ENCODE peak calls at places on chromosomes 16 and 17, in eight cellular contexts. One of them, this sample, is unnamed. For H3K4me1, the result is how much of the 10 kb centered on the place peaks cover.

GRCh38 chr17:29180051-29180787 is at the start of gene MYO18A:
- DNase-seq in CD8-positive, alpha-beta memory T cell: peak
- DNase-seq in lower lobe of right lung: peak
- DNase-seq in aorta: peak
- DNase-seq in transverse colon: peak
- DNase-seq in H9: peak
- DNase-seq in right atrium auricular region: no peak
- DNase-seq in A549: peak
- DNase-seq in this sample: peak

GRCh38 chr16:71421911-71422310 is 19.9 kb downstream of the TLE7 start:
- DNase-seq in CD8-positive, alpha-beta memory T cell: no peak
- DNase-seq in lower lobe of right lung: no peak
- DNase-seq in aorta: no peak
- DNase-seq in transverse colon: peak
- DNase-seq in H9: peak
- DNase-seq in right atrium auricular region: no peak
- DNase-seq in A549: peak
- DNase-seq in this sample: peak

GRCh38 chr16:8798174-8798527 is 512 bp downstream of the PMM2 start:
- DNase-seq in CD8-positive, alpha-beta memory T cell: peak
- DNase-seq in lower lobe of right lung: no peak
- DNase-seq in aorta: no peak
- DNase-seq in transverse colon: no peak
- DNase-seq in H9: no peak
- DNase-seq in right atrium auricular region: no peak
- DNase-seq in A549: no peak
- DNase-seq in this sample: no peak

GRCh38 chr17:77364381-77364911 is 223.7 kb downstream of the SEC14L1 start:
- DNase-seq in CD8-positive, alpha-beta memory T cell: no peak
- DNase-seq in lower lobe of right lung: no peak
- DNase-seq in aorta: peak
- DNase-seq in transverse colon: no peak
- DNase-seq in H9: no peak
- DNase-seq in right atrium auricular region: no peak
- DNase-seq in A549: no peak
- DNase-seq in this sample: peak

GRCh38 chr17:65020284-65020683 is 36.3 kb downstream of the GNA13 start:
- DNase-seq in CD8-positive, alpha-beta memory T cell: no peak
- DNase-seq in lower lobe of right lung: no peak
- DNase-seq in aorta: no peak
- DNase-seq in transverse colon: no peak
- DNase-seq in H9: no peak
- DNase-seq in right atrium auricular region: no peak
- DNase-seq in A549: no peak
- DNase-seq in this sample: no peak

GRCh38 chr16:7183768-7184167 is 148.9 kb upstream of the RBFOX1 start:
- DNase-seq in CD8-positive, alpha-beta memory T cell: no peak
- DNase-seq in lower lobe of right lung: no peak
- DNase-seq in aorta: no peak
- DNase-seq in transverse colon: no peak
- DNase-seq in H9: no peak
- DNase-seq in right atrium auricular region: no peak
- DNase-seq in A549: no peak
- DNase-seq in this sample: no peak

GRCh38 chr16:22006636-22007035 is 1.3 kb upstream of the MOSMO start:
- DNase-seq in CD8-positive, alpha-beta memory T cell: no peak
- DNase-seq in lower lobe of right lung: no peak
- DNase-seq in aorta: no peak
- DNase-seq in transverse colon: no peak
- DNase-seq in H9: no peak
- DNase-seq in right atrium auricular region: no peak
- DNase-seq in A549: no peak
- DNase-seq in this sample: no peak

GRCh38 chr16:3256876-3257465 is 538 bp upstream of the MEFV start:
- DNase-seq in CD8-positive, alpha-beta memory T cell: no peak
- DNase-seq in lower lobe of right lung: no peak
- DNase-seq in aorta: no peak
- DNase-seq in transverse colon: no peak
- DNase-seq in H9: no peak
- DNase-seq in right atrium auricular region: no peak
- DNase-seq in A549: no peak
- DNase-seq in this sample: no peak

GRCh38 chr17:40348562-40349476 is 15.7 kb downstream of the GJD3 start:
- DNase-seq in CD8-positive, alpha-beta memory T cell: no peak
- DNase-seq in lower lobe of right lung: no peak
- DNase-seq in aorta: peak
- DNase-seq in transverse colon: peak
- DNase-seq in H9: no peak
- DNase-seq in right atrium auricular region: no peak
- DNase-seq in A549: no peak
- DNase-seq in this sample: peak

GRCh38 chr16:23256440-23256839 is 45.7 kb upstream of the SCNN1B start:
- DNase-seq in CD8-positive, alpha-beta memory T cell: no peak
- DNase-seq in lower lobe of right lung: no peak
- DNase-seq in aorta: no peak
- DNase-seq in transverse colon: peak
- DNase-seq in H9: no peak
- DNase-seq in right atrium auricular region: no peak
- DNase-seq in A549: no peak
- DNase-seq in this sample: no peak

GRCh38 chr16:57536306-57537193 is at the start of gene CCDC102A:
- DNase-seq in CD8-positive, alpha-beta memory T cell: peak
- DNase-seq in lower lobe of right lung: peak
- DNase-seq in aorta: peak
- DNase-seq in transverse colon: no peak
- DNase-seq in H9: peak
- DNase-seq in right atrium auricular region: peak
- DNase-seq in A549: no peak
- DNase-seq in this sample: no peak

GRCh38 chr17:59508999-59509398 is 56.4 kb upstream of the DHX40 start:
- DNase-seq in CD8-positive, alpha-beta memory T cell: no peak
- DNase-seq in lower lobe of right lung: no peak
- DNase-seq in aorta: no peak
- DNase-seq in transverse colon: no peak
- DNase-seq in H9: peak
- DNase-seq in right atrium auricular region: no peak
- DNase-seq in A549: no peak
- DNase-seq in this sample: no peak

GRCh38 chr16:4313563-4314531 is 2.0 kb upstream of the GLIS2 start:
- DNase-seq in CD8-positive, alpha-beta memory T cell: no peak
- DNase-seq in lower lobe of right lung: peak
- DNase-seq in aorta: no peak
- DNase-seq in transverse colon: peak
- DNase-seq in H9: peak
- DNase-seq in right atrium auricular region: no peak
- DNase-seq in A549: peak
- DNase-seq in this sample: peak

GRCh38 chr16:4316732-4317461 is 1.0 kb downstream of the GLIS2 start:
- DNase-seq in CD8-positive, alpha-beta memory T cell: no peak
- DNase-seq in lower lobe of right lung: peak
- DNase-seq in aorta: peak
- DNase-seq in transverse colon: peak
- DNase-seq in H9: no peak
- DNase-seq in right atrium auricular region: no peak
- DNase-seq in A549: no peak
- DNase-seq in this sample: peak

GRCh38 chr16:4315185-4316102 is at the start of gene GLIS2:
- DNase-seq in CD8-positive, alpha-beta memory T cell: peak
- DNase-seq in lower lobe of right lung: peak
- DNase-seq in aorta: peak
- DNase-seq in transverse colon: peak
- DNase-seq in H9: peak
- DNase-seq in right atrium auricular region: no peak
- DNase-seq in A549: peak
- DNase-seq in this sample: peak

GRCh38 chr16:4316103-4316731 is 350 bp downstream of the GLIS2 start:
- DNase-seq in CD8-positive, alpha-beta memory T cell: no peak
- DNase-seq in lower lobe of right lung: no peak
- DNase-seq in aorta: no peak
- DNase-seq in transverse colon: no peak
- DNase-seq in H9: no peak
- DNase-seq in right atrium auricular region: no peak
- DNase-seq in A549: no peak
- DNase-seq in this sample: peak

GRCh38 chr16:4314532-4315184 is 1.2 kb upstream of the GLIS2 start:
- DNase-seq in CD8-positive, alpha-beta memory T cell: no peak
- DNase-seq in lower lobe of right lung: no peak
- DNase-seq in aorta: no peak
- DNase-seq in transverse colon: no peak
- DNase-seq in H9: peak
- DNase-seq in right atrium auricular region: no peak
- DNase-seq in A549: peak
- DNase-seq in this sample: peak
- H3K4me1 ChIP-seq in CD8-positive, alpha-beta memory T cell: under half
- H3K4me1 ChIP-seq in lower lobe of right lung: half or more
- H3K4me1 ChIP-seq in aorta: under half
- H3K4me1 ChIP-seq in transverse colon: under half
- H3K4me1 ChIP-seq in H9: under half
- H3K4me1 ChIP-seq in right atrium auricular region: half or more
- H3K4me1 ChIP-seq in A549: half or more
- H3K4me1 ChIP-seq in this sample: under half

GRCh38 chr17:69143683-69144231 is 2.1 kb upstream of the ABCA6 start:
- DNase-seq in CD8-positive, alpha-beta memory T cell: no peak
- DNase-seq in lower lobe of right lung: no peak
- DNase-seq in aorta: no peak
- DNase-seq in transverse colon: no peak
- DNase-seq in H9: no peak
- DNase-seq in right atrium auricular region: no peak
- DNase-seq in A549: no peak
- DNase-seq in this sample: no peak

GRCh38 chr17:69147460-69147859 is 5.8 kb upstream of the ABCA6 start:
- DNase-seq in CD8-positive, alpha-beta memory T cell: no peak
- DNase-seq in lower lobe of right lung: no peak
- DNase-seq in aorta: no peak
- DNase-seq in transverse colon: no peak
- DNase-seq in H9: no peak
- DNase-seq in right atrium auricular region: no peak
- DNase-seq in A549: no peak
- DNase-seq in this sample: no peak

GRCh38 chr17:69142473-69142802 is 743 bp upstream of the ABCA6 start:
- DNase-seq in CD8-positive, alpha-beta memory T cell: no peak
- DNase-seq in lower lobe of right lung: no peak
- DNase-seq in aorta: no peak
- DNase-seq in transverse colon: no peak
- DNase-seq in H9: no peak
- DNase-seq in right atrium auricular region: no peak
- DNase-seq in A549: no peak
- DNase-seq in this sample: no peak

GRCh38 chr17:69144621-69145255 is 3.0 kb upstream of the ABCA6 start:
- DNase-seq in CD8-positive, alpha-beta memory T cell: no peak
- DNase-seq in lower lobe of right lung: no peak
- DNase-seq in aorta: no peak
- DNase-seq in transverse colon: no peak
- DNase-seq in H9: no peak
- DNase-seq in right atrium auricular region: no peak
- DNase-seq in A549: no peak
- DNase-seq in this sample: no peak

DNA sequence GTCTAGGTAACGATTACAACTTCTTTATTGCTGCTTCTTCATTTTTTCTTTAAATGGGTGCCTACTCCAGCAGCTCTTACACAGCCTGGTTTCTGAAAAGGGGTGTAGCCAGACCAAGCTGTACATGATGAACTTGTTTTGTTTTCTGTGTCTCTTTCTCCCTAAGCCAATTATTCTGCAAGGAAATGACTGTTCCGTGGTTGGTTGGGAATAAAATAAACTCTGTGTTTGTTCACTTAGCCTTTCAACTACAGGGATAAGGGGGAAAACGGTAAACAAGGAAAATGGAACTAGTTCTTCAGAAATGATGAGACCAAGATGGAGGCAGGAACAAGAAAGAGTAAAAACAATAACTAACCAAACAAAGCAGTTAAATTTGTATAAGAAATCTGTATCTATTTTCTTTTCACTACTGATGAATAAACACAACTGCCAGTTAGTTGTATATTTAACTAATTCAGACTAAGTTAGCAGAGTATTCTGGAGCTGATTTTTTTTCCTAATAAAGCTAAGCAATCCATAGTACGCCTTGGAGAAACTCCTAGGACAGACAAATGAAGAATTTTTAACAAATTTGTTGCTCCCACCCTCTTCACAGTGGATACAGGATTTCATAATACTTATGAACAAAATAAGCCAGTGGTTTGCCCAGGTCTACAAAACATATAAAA is at the start of gene ABCA6:
- DNase-seq in CD8-positive, alpha-beta memory T cell: no peak
- DNase-seq in lower lobe of right lung: no peak
- DNase-seq in aorta: no peak
- DNase-seq in transverse colon: no peak
- DNase-seq in H9: no peak
- DNase-seq in right atrium auricular region: no peak
- DNase-seq in A549: no peak
- DNase-seq in this sample: no peak
- H3K27ac ChIP-seq in CD8-positive, alpha-beta memory T cell: no peak
- H3K27ac ChIP-seq in lower lobe of right lung: peak
- H3K27ac ChIP-seq in aorta: no peak
- H3K27ac ChIP-seq in transverse colon: peak
- H3K27ac ChIP-seq in H9: no peak
- H3K27ac ChIP-seq in right atrium auricular region: peak
- H3K27ac ChIP-seq in A549: no peak
- H3K27ac ChIP-seq in this sample: peak

GRCh38 chr17:44909681-44910144 is 5.6 kb downstream of the GFAP start:
- DNase-seq in CD8-positive, alpha-beta memory T cell: no peak
- DNase-seq in lower lobe of right lung: no peak
- DNase-seq in aorta: peak
- DNase-seq in transverse colon: no peak
- DNase-seq in H9: no peak
- DNase-seq in right atrium auricular region: no peak
- DNase-seq in A549: no peak
- DNase-seq in this sample: no peak
- H3K4me1 ChIP-seq in CD8-positive, alpha-beta memory T cell: under half
- H3K4me1 ChIP-seq in lower lobe of right lung: under half
- H3K4me1 ChIP-seq in aorta: under half
- H3K4me1 ChIP-seq in transverse colon: under half
- H3K4me1 ChIP-seq in H9: under half
- H3K4me1 ChIP-seq in right atrium auricular region: under half
- H3K4me1 ChIP-seq in A549: half or more
- H3K4me1 ChIP-seq in this sample: under half

DNA sequence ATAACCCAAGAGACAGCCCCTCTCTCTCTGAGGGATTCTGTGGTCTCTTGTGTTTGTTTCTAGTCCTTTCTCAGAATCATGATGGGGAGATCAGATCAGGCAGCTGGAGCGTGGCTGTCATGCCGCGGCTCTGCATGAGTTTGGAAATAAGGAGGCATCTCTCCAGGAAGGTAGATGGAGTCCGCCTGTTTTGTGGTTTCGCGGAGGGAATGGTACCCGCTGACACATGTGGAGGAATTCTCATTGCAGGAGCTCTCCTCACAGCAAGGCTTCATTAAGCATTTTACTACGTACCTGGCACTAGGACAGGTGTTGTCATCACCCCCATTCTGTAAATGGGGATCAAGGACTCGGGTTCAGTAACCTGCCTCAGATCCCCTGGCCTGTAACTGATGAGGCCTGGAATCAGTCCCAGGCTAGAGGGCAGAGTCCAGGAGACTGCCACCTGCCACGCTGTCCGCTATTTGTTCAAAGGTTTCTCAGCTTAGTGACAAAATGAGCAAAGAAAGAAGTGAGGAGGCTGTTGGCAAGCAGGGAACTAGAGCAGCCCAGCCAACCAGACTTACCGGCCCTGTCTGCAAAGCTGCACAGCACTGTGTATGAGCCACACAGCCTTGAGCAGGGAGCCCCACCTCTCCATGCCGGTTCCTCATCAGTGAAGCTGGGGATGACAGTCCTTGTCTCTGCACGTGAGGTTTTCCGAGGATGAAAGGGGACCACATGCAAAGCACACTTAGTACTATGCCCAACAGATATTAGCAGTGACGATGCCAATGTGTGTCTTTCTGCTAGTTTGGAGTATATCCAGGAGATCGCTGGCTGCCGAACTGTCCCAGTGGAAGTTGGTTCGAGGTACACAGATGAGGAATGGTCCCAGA is 11.0 kb downstream of the KDM8 start:
- DNase-seq in CD8-positive, alpha-beta memory T cell: no peak
- DNase-seq in lower lobe of right lung: no peak
- DNase-seq in aorta: no peak
- DNase-seq in transverse colon: peak
- DNase-seq in H9: no peak
- DNase-seq in right atrium auricular region: no peak
- DNase-seq in A549: no peak
- DNase-seq in this sample: no peak
- H3K27ac ChIP-seq in CD8-positive, alpha-beta memory T cell: no peak
- H3K27ac ChIP-seq in lower lobe of right lung: no peak
- H3K27ac ChIP-seq in aorta: no peak
- H3K27ac ChIP-seq in transverse colon: peak
- H3K27ac ChIP-seq in H9: no peak
- H3K27ac ChIP-seq in right atrium auricular region: no peak
- H3K27ac ChIP-seq in A549: no peak
- H3K27ac ChIP-seq in this sample: no peak